ENCODE peak calls at places on chromosomes 2 and 18, in four cellular contexts. One of them, this sample, is unnamed.

GRCh38 chr2:88601302-88601701 is 26.0 kb downstream of the EIF2AK3 start:
- DNase-seq in Calu3: no peak
- DNase-seq in Right ventricle myocardium superior: no peak
- DNase-seq in astrocyte of the spinal cord: no peak
- DNase-seq in this sample: no peak

GRCh38 chr2:184654945-184655344 is 56.6 kb downstream of the ZNF804A start:
- DNase-seq in Calu3: no peak
- DNase-seq in Right ventricle myocardium superior: no peak
- DNase-seq in astrocyte of the spinal cord: peak; percentile 22
- DNase-seq in this sample: no peak

GRCh38 chr2:232481322-232482140 is 6.1 kb downstream of the ECEL1 start:
- DNase-seq in Right ventricle myocardium superior: peak; percentile 17
- DNase-seq in Calu3: no peak
- DNase-seq in astrocyte of the spinal cord: no peak
- DNase-seq in this sample: no peak

GRCh38 chr18:73626859-73627258 is 520.8 kb downstream of the FBXO15 start:
- DNase-seq in Calu3: no peak
- DNase-seq in Right ventricle myocardium superior: no peak
- DNase-seq in astrocyte of the spinal cord: no peak
- DNase-seq in this sample: no peak

GRCh38 chr18:54737986-54738385 is 90.3 kb upstream of the RAB27B start:
- DNase-seq in astrocyte of the spinal cord: peak; percentile 76
- DNase-seq in Right ventricle myocardium superior: no peak
- DNase-seq in Calu3: no peak
- DNase-seq in this sample: peak; percentile 42

GRCh38 chr2:200258881-200259576 is 47.5 kb upstream of the SPATS2L start:
- DNase-seq in Right ventricle myocardium superior: no peak
- DNase-seq in Calu3: peak; percentile 40
- DNase-seq in astrocyte of the spinal cord: no peak
- DNase-seq in this sample: no peak

GRCh38 chr2:37561615-37562569 is 109.5 kb downstream of the CDC42EP3 start:
- DNase-seq in Right ventricle myocardium superior: no peak
- DNase-seq in Calu3: peak; percentile 75
- DNase-seq in astrocyte of the spinal cord: peak; percentile 89
- DNase-seq in this sample: peak; percentile 89

GRCh38 chr2:150484006-150484405 is 3.5 kb downstream of the RND3 start:
- DNase-seq in astrocyte of the spinal cord: no peak
- DNase-seq in Calu3: no peak
- DNase-seq in Right ventricle myocardium superior: no peak
- DNase-seq in this sample: no peak

GRCh38 chr18:9949861-9950260 is 36.0 kb downstream of the VAPA start:
- DNase-seq in Calu3: no peak
- DNase-seq in astrocyte of the spinal cord: no peak
- DNase-seq in Right ventricle myocardium superior: no peak
- DNase-seq in this sample: no peak

GRCh38 chr2:199988176-199988575 is 32.8 kb downstream of the MAIP1 start:
- DNase-seq in Right ventricle myocardium superior: no peak
- DNase-seq in astrocyte of the spinal cord: peak; percentile 30
- DNase-seq in Calu3: no peak
- DNase-seq in this sample: no peak

GRCh38 chr2:197071213-197071612 is 144.7 kb upstream of the PGAP1 start:
- DNase-seq in Right ventricle myocardium superior: no peak
- DNase-seq in Calu3: no peak
- DNase-seq in astrocyte of the spinal cord: no peak
- DNase-seq in this sample: no peak

GRCh38 chr18:54787098-54787497 is 41.2 kb upstream of the RAB27B start:
- DNase-seq in Right ventricle myocardium superior: no peak
- DNase-seq in astrocyte of the spinal cord: no peak
- DNase-seq in Calu3: no peak
- DNase-seq in this sample: no peak

GRCh38 chr2:10675126-10675525 is 14.6 kb downstream of the NOL10 start:
- DNase-seq in Calu3: no peak
- DNase-seq in Right ventricle myocardium superior: no peak
- DNase-seq in astrocyte of the spinal cord: no peak
- DNase-seq in this sample: no peak

GRCh38 chr2:213069531-213069930 is 81.9 kb downstream of the IKZF2 start:
- DNase-seq in astrocyte of the spinal cord: no peak
- DNase-seq in Right ventricle myocardium superior: no peak
- DNase-seq in Calu3: no peak
- DNase-seq in this sample: no peak

GRCh38 chr2:39408351-39409136 is 28.5 kb downstream of the MAP4K3 start:
- DNase-seq in astrocyte of the spinal cord: no peak
- DNase-seq in Calu3: no peak
- DNase-seq in Right ventricle myocardium superior: no peak
- DNase-seq in this sample: no peak

This sample was measured in COLO829.